ENCODE peak calls at places on chromosomes 4 and X, in four cellular contexts. D is breast epithelium, G is prostate gland, J is sigmoid colon. L is an unnamed sample.

GRCh38 chrX:100648601-100649417 is 4.8 kb downstream of the SRPX2 start:
- DNase-seq in D (no peak), G (no peak), J (no peak), L (no peak)

GRCh38 chrX:130631011-130631410 is 229.2 kb downstream of the RBMX2 start:
- DNase-seq in D (no peak), G (no peak), J (no peak), L (no peak)

GRCh38 chrX:113512700-113513395 is 672.2 kb upstream of the AMOT start:
- DNase-seq in D (no peak), G (no peak), J (no peak), L (no peak)

GRCh38 chr4:176791591-176792347 is 953 bp downstream of the VEGFC start:
- DNase-seq in D (no peak), G (no peak), J (peak; percentile 62), L (no peak)

GRCh38 chr4:3524349-3524748 is 7.9 kb downstream of the LRPAP1 start:
- DNase-seq in D (no peak), G (no peak), J (peak; percentile 54), L (no peak)

GRCh38 chr4:108559067-108559793 is 61.1 kb upstream of the RPL34 start:
- DNase-seq in D (no peak), G (no peak), J (no peak), L (no peak)

GRCh38 chr4:139575072-139575471 is 19.1 kb upstream of the SETD7 start:
- DNase-seq in D (no peak), G (no peak), J (no peak), L (no peak)

GRCh38 chr4:154160925-154161324 is 330.7 kb downstream of the DCHS2 start:
- DNase-seq in D (no peak), G (no peak), J (no peak), L (no peak)

GRCh38 chrX:1105671-1106419 is 106.6 kb downstream of the CRLF2 start:
- DNase-seq in D (no peak), G (no peak), J (no peak), L (no peak)

GRCh38 chrX:48493890-48494364 is 14.9 kb upstream of the PORCN start:
- DNase-seq in D (no peak), G (no peak), J (no peak), L (no peak)

GRCh38 chr4:158791588-158791987 is 22.8 kb downstream of the FNIP2 start:
- DNase-seq in D (no peak), G (no peak), J (no peak), L (no peak)

GRCh38 chrX:11724122-11725017 is 33.7 kb upstream of the MSL3 start:
- DNase-seq in D (no peak), G (peak; percentile 4), J (no peak), L (peak; percentile 42)

GRCh38 chr4:89497517-89498308 is 190.1 kb upstream of the GPRIN3 start:
- DNase-seq in D (no peak), G (peak; percentile 52), J (no peak), L (no peak)

GRCh38 chr4:48490012-48490679 is at the start of gene ZAR1:
- DNase-seq in D (no peak), G (no peak), J (no peak), L (no peak)

GRCh38 chr4:21915761-21916160 is 32.8 kb downstream of the KCNIP4 start:
- DNase-seq in D (no peak), G (no peak), J (no peak), L (no peak)

GRCh38 chr4:113593400-113594230 is 167.9 kb downstream of the CAMK2D start:
- DNase-seq in D (no peak), G (no peak), J (no peak), L (no peak)

GRCh38 chr4:15717126-15717525 is 14.3 kb downstream of the BST1 start:
- DNase-seq in D (no peak), G (no peak), J (no peak), L (no peak)

GRCh38 chr4:158315706-158316105 is 105.4 kb downstream of the TMEM144 start:
- DNase-seq in D (no peak), G (no peak), J (no peak), L (no peak)

GRCh38 chr4:40301592-40301991 is 33.5 kb upstream of the CHRNA9 start:
- DNase-seq in D (no peak), G (no peak), J (peak; percentile 47), L (no peak)

GRCh38 chrX:47815901-47816845 is 20.5 kb upstream of the ZNF81 start:
- DNase-seq in D (no peak), G (no peak), J (no peak), L (no peak)

GRCh38 chrX:19624754-19625153 is 109.4 kb upstream of the MAP3K15 start:
- DNase-seq in D (no peak), G (no peak), J (no peak), L (no peak)

GRCh38 chrX:15679246-15679645 is 14.6 kb upstream of the CLTRN start:
- DNase-seq in D (no peak), G (no peak), J (no peak), L (no peak)

GRCh38 chrX:15683193-15683592 is 18.6 kb upstream of the CLTRN start:
- DNase-seq in D (no peak), G (no peak), J (no peak), L (no peak)

GRCh38 chrX:15675490-15675921 is 10.9 kb upstream of the CLTRN start:
- DNase-seq in D (peak; percentile 92), G (peak; percentile 68), J (peak; percentile 93), L (peak; percentile 86)

GRCh38 chrX:15678339-15678738 is 13.7 kb upstream of the CLTRN start:
- DNase-seq in D (no peak), G (no peak), J (no peak), L (no peak)

GRCh38 chrX:15680401-15680800 is 15.8 kb upstream of the CLTRN start:
- DNase-seq in D (no peak), G (no peak), J (no peak), L (no peak)
- TF ChIP-seq POLR2AphosphoS5 in D (no peak), G (no peak), J (no peak), L (no peak)

GRCh38 chr4:53929955-53930798 is 134.2 kb downstream of the CHIC2 start:
- DNase-seq in D (peak; percentile 73), G (peak; percentile 79), J (peak; percentile 82), L (peak; percentile 61)
- TF ChIP-seq POLR2AphosphoS5 in D (no peak), G (peak; percentile 70), J (peak; percentile 14), L (no peak)

GRCh38 chr4:129994715-129995114 is 898.8 kb downstream of the C4orf33 start:
- DNase-seq in D (no peak), G (no peak), J (no peak), L (no peak)
- TF ChIP-seq POLR2AphosphoS5 in D (no peak), G (no peak), J (no peak), L (no peak)

GRCh38 chr4:6851431-6851830 is 58.2 kb upstream of the TBC1D14 start:
- DNase-seq in D (no peak), G (no peak), J (no peak), L (no peak)

GRCh38 chr4:6851962-6852361 is 57.7 kb upstream of the TBC1D14 start:
- DNase-seq in D (no peak), G (no peak), J (no peak), L (no peak)

GRCh38 chr4:6855692-6856297 is 53.8 kb upstream of the TBC1D14 start:
- DNase-seq in D (no peak), G (no peak), J (no peak), L (no peak)

GRCh38 chr4:6854098-6854744 is 55.4 kb upstream of the TBC1D14 start:
- DNase-seq in D (no peak), G (no peak), J (no peak), L (no peak)

GRCh38 chr4:6852582-6852981 is 57.0 kb upstream of the TBC1D14 start:
- DNase-seq in D (no peak), G (no peak), J (no peak), L (no peak)
- TF ChIP-seq POLR2AphosphoS5 in D (no peak), G (no peak), J (no peak), L (no peak)